ENCODE peak calls at places on chromosomes 4 and X, in six cellular contexts. D is K562, A is GM12891, U is H1, Y is HepG2, J is GM12878. K is an unnamed sample.

GRCh38 chr4:151173751-151174325 is 74.4 kb downstream of the RPS3A start:
- DNase-seq in D (no peak), A (no peak), U (no peak), Y (no peak), J (no peak), K (no peak)

GRCh38 chr4:38105475-38105874 is 145.3 kb downstream of the PTTG2 start:
- DNase-seq in D (no peak), A (no peak), U (no peak), Y (no peak), J (peak; percentile 45), K (no peak)

GRCh38 chr4:38500433-38500832 is 163.6 kb upstream of the KLF3 start:
- DNase-seq in D (no peak), A (no peak), U (no peak), Y (no peak), J (no peak), K (no peak)

GRCh38 chrX:57286507-57287251 is at the start of gene FAAH2:
- DNase-seq in D (peak; percentile 7), A (peak; percentile 8), U (peak; percentile 55), Y (peak; percentile 57), J (peak; percentile 23), K (peak; percentile 1)

GRCh38 chr4:171484681-171485080 is 328.5 kb upstream of the GALNTL6 start:
- DNase-seq in D (no peak), A (no peak), U (no peak), Y (no peak), J (no peak), K (no peak)

GRCh38 chr4:6910340-6910959 is 824 bp downstream of the TBC1D14 start:
- DNase-seq in D (peak; percentile 68), A (no peak), U (no peak), Y (no peak), J (no peak), K (no peak)

GRCh38 chrX:150540965-150541364 is 27.5 kb upstream of the MTM1 start:
- DNase-seq in D (no peak), A (no peak), U (no peak), Y (no peak), J (no peak), K (no peak)

GRCh38 chr4:87114245-87115062 is 106.0 kb downstream of the KLHL8 start:
- DNase-seq in D (no peak), A (no peak), U (peak; percentile 60), Y (no peak), J (no peak), K (no peak)

GRCh38 chr4:112519689-112520597 is 4.0 kb upstream of the NEUROG2 start:
- DNase-seq in D (no peak), A (no peak), U (peak; percentile 72), Y (no peak), J (no peak), K (no peak)

GRCh38 chrX:13013353-13014110 is 30.9 kb downstream of the FAM9C start:
- DNase-seq in D (peak; percentile 14), A (peak; percentile 16), U (no peak), Y (no peak), J (no peak), K (no peak)

GRCh38 chrX:68060506-68061205 is 372.6 kb downstream of the OPHN1 start:
- DNase-seq in D (no peak), A (no peak), U (no peak), Y (no peak), J (no peak), K (no peak)

GRCh38 chrX:153642313-153642654 is 4.7 kb upstream of the DUSP9 start:
- DNase-seq in D (peak; percentile 60), A (no peak), U (peak; percentile 53), Y (no peak), J (no peak), K (no peak)

GRCh38 chr4:169253904-169254303 is 16.9 kb downstream of the SH3RF1 start:
- DNase-seq in D (no peak), A (no peak), U (no peak), Y (no peak), J (no peak), K (no peak)

GRCh38 chrX:109732780-109733657 is at the start of gene ACSL4:
- DNase-seq in D (peak; percentile 89), A (peak; percentile 53), U (peak; percentile 82), Y (peak; percentile 63), J (no peak), K (peak; percentile 47)

GRCh38 chrX:109684136-109684535 is 48.9 kb downstream of the ACSL4 start:
- DNase-seq in D (no peak), A (no peak), U (no peak), Y (no peak), J (no peak), K (no peak)

GRCh38 chr4:113823291-113823659 is 61.7 kb upstream of the CAMK2D start:
- DNase-seq in D (no peak), A (no peak), U (no peak), Y (no peak), J (peak; percentile 85), K (peak; percentile 7)

GRCh38 chr4:45004847-45005565 is 278.6 kb upstream of the GNPDA2 start:
- DNase-seq in D (no peak), A (no peak), U (no peak), Y (no peak), J (no peak), K (no peak)

GRCh38 chr4:119100640-119101039 is 35.0 kb upstream of the MYOZ2 start:
- DNase-seq in D (no peak), A (no peak), U (no peak), Y (no peak), J (no peak), K (no peak)

GRCh38 chrX:23896983-23897382 is 10.8 kb downstream of the APOO start:
- DNase-seq in D (no peak), A (no peak), U (no peak), Y (no peak), J (no peak), K (no peak)

GRCh38 chrX:118346258-118347094 is 570 bp downstream of the WDR44 start:
- DNase-seq in D (peak; percentile 53), A (no peak), U (no peak), Y (peak; percentile 7), J (no peak), K (no peak)

GRCh38 chr4:131091896-131092295 is 1995.9 kb downstream of the C4orf33 start:
- DNase-seq in D (no peak), A (no peak), U (no peak), Y (peak; percentile 19), J (no peak), K (no peak)

GRCh38 chrX:136577562-136577961 is 45.5 kb downstream of the VGLL1 start:
- DNase-seq in D (peak; percentile 37), A (no peak), U (peak; percentile 60), Y (peak; percentile 1), J (no peak), K (no peak)

GRCh38 chrX:46727445-46727844 is 31.5 kb downstream of the SLC9A7 start:
- DNase-seq in D (no peak), A (no peak), U (no peak), Y (no peak), J (no peak), K (no peak)

GRCh38 chrX:135596495-135596894 is 76.0 kb downstream of the INTS6L start:
- DNase-seq in D (peak; percentile 58), A (peak; percentile 9), U (peak; percentile 55), Y (peak; percentile 2), J (no peak), K (peak; percentile 10)

DNA sequence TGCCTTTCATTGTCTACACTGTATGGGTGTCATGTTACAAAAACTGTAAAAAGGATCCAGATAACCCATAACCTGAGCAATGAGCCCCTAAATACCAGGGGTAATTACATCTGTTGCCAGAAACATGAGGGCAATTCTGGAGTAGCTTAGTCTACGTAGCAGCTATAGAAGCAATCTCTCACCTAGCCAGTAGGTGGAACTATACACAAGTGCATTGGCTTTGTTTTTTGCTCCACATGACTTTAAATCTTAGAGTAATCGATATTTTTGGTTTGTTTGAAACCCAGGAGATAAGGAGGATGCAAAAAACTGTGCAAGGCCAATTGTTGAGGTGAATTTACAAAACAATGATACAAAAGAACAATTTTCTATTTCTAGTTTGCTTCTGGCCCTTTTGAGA is 57.5 kb downstream of the GPR82 start:
- DNase-seq in D (peak; percentile 15), A (no peak), U (no peak), Y (peak; percentile 36), J (no peak), K (peak; percentile 6)
- TF ChIP-seq TAF1 in D (no peak), A (no peak), U (no peak), Y (no peak), J (no peak), K (no peak)

GRCh38 chr4:139472761-139473335 is 18.9 kb downstream of the RAB33B start:
- DNase-seq in D (no peak), A (no peak), U (no peak), Y (no peak), J (no peak), K (no peak)

GRCh38 chr4:139469216-139469615 is 15.3 kb downstream of the RAB33B start:
- DNase-seq in D (no peak), A (no peak), U (no peak), Y (no peak), J (no peak), K (no peak)

GRCh38 chr4:139470997-139471665 is 17.2 kb downstream of the RAB33B start:
- DNase-seq in D (no peak), A (no peak), U (no peak), Y (no peak), J (no peak), K (no peak)

GRCh38 chr4:139469869-139470268 is 15.9 kb downstream of the RAB33B start:
- DNase-seq in D (no peak), A (no peak), U (no peak), Y (no peak), J (no peak), K (no peak)

DNA sequence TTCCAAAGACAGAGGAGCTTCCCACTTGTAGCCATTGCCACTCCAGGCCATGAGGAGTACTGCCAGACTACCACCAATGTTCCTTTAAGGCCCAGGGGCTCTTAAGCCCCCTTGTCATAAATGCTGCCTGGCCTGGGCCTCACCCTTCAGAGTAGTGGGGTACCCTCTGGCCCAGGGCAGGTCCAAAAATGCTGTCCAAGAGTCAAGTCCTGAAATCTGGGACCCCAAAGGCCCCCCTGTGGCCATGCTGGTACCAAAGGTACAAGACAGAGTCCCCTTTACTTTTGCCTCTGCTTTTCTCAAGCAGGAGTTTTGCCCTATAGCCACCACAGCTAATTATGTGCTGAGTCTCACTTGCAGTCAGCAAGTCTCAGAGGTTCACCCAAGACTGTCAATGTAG is 16.4 kb downstream of the RAB33B start:
- DNase-seq in D (no peak), A (no peak), U (no peak), Y (no peak), J (no peak), K (no peak)
- TF ChIP-seq POLR2AphosphoS5 in D (no peak), A (no peak), U (no peak), Y (no peak), J (no peak), K (no peak)

DNA sequence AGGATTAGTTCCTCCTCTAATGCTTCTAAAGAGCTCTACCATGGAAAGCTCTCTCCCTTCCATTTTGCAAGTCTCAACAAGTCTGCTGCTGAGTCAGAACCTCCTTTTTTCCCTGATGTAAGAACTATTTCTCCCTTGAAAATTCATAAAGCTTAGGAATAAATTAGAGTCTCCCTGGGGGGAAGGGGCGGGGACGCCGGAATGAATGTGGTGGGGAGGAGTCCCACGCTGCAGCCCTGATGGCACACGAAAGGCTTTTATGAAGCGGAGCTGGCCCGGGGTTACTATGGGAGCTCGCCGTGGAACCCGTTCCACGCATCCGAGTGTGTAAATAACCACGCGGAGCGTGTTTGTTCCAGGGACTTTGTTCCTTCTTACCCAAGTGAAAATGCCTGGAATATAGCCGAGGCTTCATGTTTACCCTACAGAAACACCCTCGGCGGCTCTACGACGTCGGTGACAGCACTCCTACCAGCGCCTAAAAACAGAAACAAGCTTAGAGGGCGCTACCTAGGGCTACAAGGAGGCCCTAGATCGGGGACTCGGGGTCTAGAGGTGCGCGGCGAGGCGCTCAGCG is 945 bp upstream of the CPEB2 start:
- DNase-seq in D (peak; percentile 53), A (no peak), U (peak; percentile 56), Y (peak; percentile 17), J (no peak), K (peak; percentile 2)
- TF ChIP-seq POLR2A in D (no peak), A (no peak), U (no peak), Y (no peak), J (no peak), K (no peak)

GRCh38 chr4:138897818-138898226 is 117.8 kb upstream of the NOCT start:
- DNase-seq in D (peak; percentile 29), A (no peak), U (no peak), Y (peak; percentile 7), J (no peak), K (no peak)
- TF ChIP-seq TAF1 in D (no peak), A (no peak), U (no peak), Y (no peak), J (no peak), K (no peak)